ENCODE peak calls at places on chromosomes 4 and X, in eight cellular contexts. One of them, this sample, is unnamed.

GRCh38 chr4:18247189-18247588 is 225.6 kb upstream of the LCORL start:
- DNase-seq in fibroblast of the aortic adventitia: no peak
- DNase-seq in astrocyte: no peak
- DNase-seq in choroid plexus epithelial cell: no peak
- DNase-seq in endothelial cell: no peak
- DNase-seq in CD4-positive, alpha-beta T cell: no peak
- DNase-seq in LNCaP clone FGC: no peak
- DNase-seq in hepatocyte: no peak
- DNase-seq in this sample: no peak

GRCh38 chrX:110282922-110283321 is 35.0 kb downstream of the AMMECR1 start:
- DNase-seq in LNCaP clone FGC: no peak
- DNase-seq in endothelial cell: no peak
- DNase-seq in CD4-positive, alpha-beta T cell: no peak
- DNase-seq in choroid plexus epithelial cell: no peak
- DNase-seq in astrocyte: no peak
- DNase-seq in fibroblast of the aortic adventitia: peak
- DNase-seq in hepatocyte: no peak
- DNase-seq in this sample: no peak

GRCh38 chrX:3516051-3516541 is 169.6 kb upstream of the MXRA5 start:
- DNase-seq in astrocyte: peak
- DNase-seq in LNCaP clone FGC: no peak
- DNase-seq in CD4-positive, alpha-beta T cell: no peak
- DNase-seq in choroid plexus epithelial cell: peak
- DNase-seq in endothelial cell: no peak
- DNase-seq in hepatocyte: no peak
- DNase-seq in fibroblast of the aortic adventitia: peak
- DNase-seq in this sample: no peak

GRCh38 chr4:184845367-184846011 is 19.7 kb upstream of the ACSL1 start:
- DNase-seq in CD4-positive, alpha-beta T cell: no peak
- DNase-seq in choroid plexus epithelial cell: peak
- DNase-seq in fibroblast of the aortic adventitia: peak
- DNase-seq in endothelial cell: no peak
- DNase-seq in LNCaP clone FGC: no peak
- DNase-seq in hepatocyte: peak
- DNase-seq in astrocyte: peak
- DNase-seq in this sample: peak

GRCh38 chr4:24805566-24805965 is 10.2 kb downstream of the SOD3 start:
- DNase-seq in fibroblast of the aortic adventitia: no peak
- DNase-seq in CD4-positive, alpha-beta T cell: no peak
- DNase-seq in LNCaP clone FGC: peak
- DNase-seq in endothelial cell: no peak
- DNase-seq in choroid plexus epithelial cell: no peak
- DNase-seq in hepatocyte: no peak
- DNase-seq in astrocyte: no peak
- DNase-seq in this sample: no peak

GRCh38 chr4:146477054-146477453 is 44.7 kb downstream of the SLC10A7 start:
- DNase-seq in endothelial cell: no peak
- DNase-seq in CD4-positive, alpha-beta T cell: no peak
- DNase-seq in astrocyte: peak
- DNase-seq in hepatocyte: no peak
- DNase-seq in fibroblast of the aortic adventitia: peak
- DNase-seq in LNCaP clone FGC: no peak
- DNase-seq in choroid plexus epithelial cell: peak
- DNase-seq in this sample: no peak

GRCh38 chrX:149491812-149492211 is 13.3 kb downstream of the IDS start:
- DNase-seq in fibroblast of the aortic adventitia: no peak
- DNase-seq in choroid plexus epithelial cell: no peak
- DNase-seq in hepatocyte: peak
- DNase-seq in CD4-positive, alpha-beta T cell: no peak
- DNase-seq in astrocyte: no peak
- DNase-seq in endothelial cell: no peak
- DNase-seq in LNCaP clone FGC: no peak
- DNase-seq in this sample: no peak

GRCh38 chr4:22238742-22239141 is 277.1 kb downstream of the ADGRA3 start:
- DNase-seq in endothelial cell: no peak
- DNase-seq in fibroblast of the aortic adventitia: peak
- DNase-seq in CD4-positive, alpha-beta T cell: no peak
- DNase-seq in LNCaP clone FGC: no peak
- DNase-seq in astrocyte: no peak
- DNase-seq in hepatocyte: peak
- DNase-seq in choroid plexus epithelial cell: no peak
- DNase-seq in this sample: no peak

GRCh38 chr4:56937262-56937661 is 29.6 kb downstream of the REST start:
- DNase-seq in choroid plexus epithelial cell: peak
- DNase-seq in endothelial cell: no peak
- DNase-seq in CD4-positive, alpha-beta T cell: no peak
- DNase-seq in LNCaP clone FGC: no peak
- DNase-seq in fibroblast of the aortic adventitia: peak
- DNase-seq in hepatocyte: no peak
- DNase-seq in astrocyte: peak
- DNase-seq in this sample: no peak

GRCh38 chr4:42331914-42332368 is 65.3 kb upstream of the SHISA3 start:
- DNase-seq in hepatocyte: peak
- DNase-seq in LNCaP clone FGC: peak
- DNase-seq in astrocyte: peak
- DNase-seq in endothelial cell: no peak
- DNase-seq in fibroblast of the aortic adventitia: peak
- DNase-seq in CD4-positive, alpha-beta T cell: no peak
- DNase-seq in choroid plexus epithelial cell: peak
- DNase-seq in this sample: no peak

GRCh38 chrX:23904096-23904495 is 3.6 kb downstream of the APOO start:
- DNase-seq in hepatocyte: no peak
- DNase-seq in fibroblast of the aortic adventitia: peak
- DNase-seq in astrocyte: peak
- DNase-seq in endothelial cell: no peak
- DNase-seq in CD4-positive, alpha-beta T cell: no peak
- DNase-seq in choroid plexus epithelial cell: peak
- DNase-seq in LNCaP clone FGC: no peak
- DNase-seq in this sample: no peak

GRCh38 chr4:167196386-167196785 is 37.9 kb downstream of the SPOCK3 start:
- DNase-seq in hepatocyte: no peak
- DNase-seq in choroid plexus epithelial cell: peak
- DNase-seq in LNCaP clone FGC: no peak
- DNase-seq in CD4-positive, alpha-beta T cell: no peak
- DNase-seq in astrocyte: peak
- DNase-seq in fibroblast of the aortic adventitia: peak
- DNase-seq in endothelial cell: no peak
- DNase-seq in this sample: no peak

GRCh38 chr4:138308421-138308820 is 66.3 kb upstream of the SLC7A11 start:
- DNase-seq in endothelial cell: no peak
- DNase-seq in hepatocyte: peak
- DNase-seq in LNCaP clone FGC: no peak
- DNase-seq in CD4-positive, alpha-beta T cell: no peak
- DNase-seq in choroid plexus epithelial cell: peak
- DNase-seq in fibroblast of the aortic adventitia: peak
- DNase-seq in astrocyte: peak
- DNase-seq in this sample: no peak

GRCh38 chr4:155734065-155734464 is 24.8 kb upstream of the GUCY1B1 start:
- DNase-seq in hepatocyte: peak
- DNase-seq in astrocyte: no peak
- DNase-seq in endothelial cell: no peak
- DNase-seq in LNCaP clone FGC: no peak
- DNase-seq in CD4-positive, alpha-beta T cell: no peak
- DNase-seq in choroid plexus epithelial cell: peak
- DNase-seq in fibroblast of the aortic adventitia: no peak
- DNase-seq in this sample: no peak

GRCh38 chr4:128286474-128287158 is 997 bp downstream of the PGRMC2 start:
- DNase-seq in fibroblast of the aortic adventitia: peak
- DNase-seq in LNCaP clone FGC: peak
- DNase-seq in astrocyte: peak
- DNase-seq in hepatocyte: peak
- DNase-seq in CD4-positive, alpha-beta T cell: peak
- DNase-seq in choroid plexus epithelial cell: peak
- DNase-seq in endothelial cell: no peak
- DNase-seq in this sample: no peak

GRCh38 chr4:72006576-72006975 is 25.2 kb upstream of the NPFFR2 start:
- DNase-seq in choroid plexus epithelial cell: peak
- DNase-seq in CD4-positive, alpha-beta T cell: no peak
- DNase-seq in LNCaP clone FGC: no peak
- DNase-seq in endothelial cell: no peak
- DNase-seq in hepatocyte: no peak
- DNase-seq in fibroblast of the aortic adventitia: peak
- DNase-seq in astrocyte: peak
- DNase-seq in this sample: peak

GRCh38 chr4:155552180-155552579 is 114.5 kb upstream of the GUCY1A1 start:
- DNase-seq in choroid plexus epithelial cell: no peak
- DNase-seq in hepatocyte: no peak
- DNase-seq in astrocyte: peak
- DNase-seq in endothelial cell: no peak
- DNase-seq in CD4-positive, alpha-beta T cell: no peak
- DNase-seq in LNCaP clone FGC: no peak
- DNase-seq in fibroblast of the aortic adventitia: no peak
- DNase-seq in this sample: no peak

GRCh38 chrX:43718956-43719355 is 62.9 kb downstream of the MAOA start:
- DNase-seq in fibroblast of the aortic adventitia: no peak
- DNase-seq in LNCaP clone FGC: no peak
- DNase-seq in astrocyte: no peak
- DNase-seq in hepatocyte: no peak
- DNase-seq in endothelial cell: no peak
- DNase-seq in choroid plexus epithelial cell: no peak
- DNase-seq in CD4-positive, alpha-beta T cell: no peak
- DNase-seq in this sample: no peak

GRCh38 chr4:88352062-88352461 is 26.6 kb upstream of the HERC6 start:
- DNase-seq in CD4-positive, alpha-beta T cell: no peak
- DNase-seq in astrocyte: peak
- DNase-seq in choroid plexus epithelial cell: peak
- DNase-seq in endothelial cell: no peak
- DNase-seq in LNCaP clone FGC: no peak
- DNase-seq in fibroblast of the aortic adventitia: peak
- DNase-seq in hepatocyte: no peak
- DNase-seq in this sample: peak
- TF ChIP-seq CTCF in CD4-positive, alpha-beta T cell: no peak
- TF ChIP-seq CTCF in astrocyte: no peak
- TF ChIP-seq CTCF in choroid plexus epithelial cell: no peak
- TF ChIP-seq CTCF in endothelial cell: no peak
- TF ChIP-seq CTCF in LNCaP clone FGC: no peak
- TF ChIP-seq CTCF in fibroblast of the aortic adventitia: no peak
- TF ChIP-seq CTCF in hepatocyte: no peak
- TF ChIP-seq CTCF in this sample: no peak

GRCh38 chr4:121939690-121940089 is 12.2 kb downstream of the TRPC3 start:
- DNase-seq in astrocyte: no peak
- DNase-seq in LNCaP clone FGC: no peak
- DNase-seq in CD4-positive, alpha-beta T cell: no peak
- DNase-seq in fibroblast of the aortic adventitia: no peak
- DNase-seq in hepatocyte: peak
- DNase-seq in endothelial cell: no peak
- DNase-seq in choroid plexus epithelial cell: no peak
- DNase-seq in this sample: no peak

GRCh38 chr4:121946644-121947043 is 5.2 kb downstream of the TRPC3 start:
- DNase-seq in hepatocyte: no peak
- DNase-seq in fibroblast of the aortic adventitia: no peak
- DNase-seq in choroid plexus epithelial cell: no peak
- DNase-seq in CD4-positive, alpha-beta T cell: no peak
- DNase-seq in LNCaP clone FGC: no peak
- DNase-seq in endothelial cell: no peak
- DNase-seq in astrocyte: no peak
- DNase-seq in this sample: no peak

GRCh38 chr4:121938282-121939092 is 13.4 kb downstream of the TRPC3 start:
- DNase-seq in CD4-positive, alpha-beta T cell: no peak
- DNase-seq in LNCaP clone FGC: no peak
- DNase-seq in choroid plexus epithelial cell: peak
- DNase-seq in endothelial cell: no peak
- DNase-seq in hepatocyte: no peak
- DNase-seq in fibroblast of the aortic adventitia: no peak
- DNase-seq in astrocyte: no peak
- DNase-seq in this sample: no peak

GRCh38 chr4:121943941-121944340 is 7.9 kb downstream of the TRPC3 start:
- DNase-seq in fibroblast of the aortic adventitia: no peak
- DNase-seq in hepatocyte: no peak
- DNase-seq in choroid plexus epithelial cell: no peak
- DNase-seq in endothelial cell: peak
- DNase-seq in astrocyte: no peak
- DNase-seq in LNCaP clone FGC: no peak
- DNase-seq in CD4-positive, alpha-beta T cell: no peak
- DNase-seq in this sample: no peak
- TF ChIP-seq CTCF in fibroblast of the aortic adventitia: peak
- TF ChIP-seq CTCF in hepatocyte: peak
- TF ChIP-seq CTCF in choroid plexus epithelial cell: peak
- TF ChIP-seq CTCF in endothelial cell: peak
- TF ChIP-seq CTCF in astrocyte: peak
- TF ChIP-seq CTCF in LNCaP clone FGC: peak
- TF ChIP-seq CTCF in CD4-positive, alpha-beta T cell: no peak
- TF ChIP-seq CTCF in this sample: peak

GRCh38 chrX:132226169-132226568 is 6.9 kb upstream of the RAP2C start:
- DNase-seq in LNCaP clone FGC: no peak
- DNase-seq in endothelial cell: no peak
- DNase-seq in choroid plexus epithelial cell: peak
- DNase-seq in fibroblast of the aortic adventitia: peak
- DNase-seq in CD4-positive, alpha-beta T cell: no peak
- DNase-seq in hepatocyte: no peak
- DNase-seq in astrocyte: no peak
- DNase-seq in this sample: no peak
- TF ChIP-seq CTCF in LNCaP clone FGC: peak
- TF ChIP-seq CTCF in endothelial cell: peak
- TF ChIP-seq CTCF in choroid plexus epithelial cell: peak
- TF ChIP-seq CTCF in fibroblast of the aortic adventitia: peak
- TF ChIP-seq CTCF in CD4-positive, alpha-beta T cell: peak
- TF ChIP-seq CTCF in hepatocyte: peak
- TF ChIP-seq CTCF in astrocyte: peak
- TF ChIP-seq CTCF in this sample: no peak

GRCh38 chr4:115851918-115852766 is 738.7 kb upstream of the NDST4 start:
- DNase-seq in hepatocyte: peak
- DNase-seq in endothelial cell: peak
- DNase-seq in fibroblast of the aortic adventitia: no peak
- DNase-seq in choroid plexus epithelial cell: peak
- DNase-seq in astrocyte: peak
- DNase-seq in CD4-positive, alpha-beta T cell: no peak
- DNase-seq in LNCaP clone FGC: peak
- DNase-seq in this sample: peak

GRCh38 chr4:115850799-115851509 is 737.5 kb upstream of the NDST4 start:
- DNase-seq in endothelial cell: no peak
- DNase-seq in choroid plexus epithelial cell: no peak
- DNase-seq in CD4-positive, alpha-beta T cell: no peak
- DNase-seq in fibroblast of the aortic adventitia: no peak
- DNase-seq in hepatocyte: no peak
- DNase-seq in LNCaP clone FGC: no peak
- DNase-seq in astrocyte: no peak
- DNase-seq in this sample: no peak

DNA sequence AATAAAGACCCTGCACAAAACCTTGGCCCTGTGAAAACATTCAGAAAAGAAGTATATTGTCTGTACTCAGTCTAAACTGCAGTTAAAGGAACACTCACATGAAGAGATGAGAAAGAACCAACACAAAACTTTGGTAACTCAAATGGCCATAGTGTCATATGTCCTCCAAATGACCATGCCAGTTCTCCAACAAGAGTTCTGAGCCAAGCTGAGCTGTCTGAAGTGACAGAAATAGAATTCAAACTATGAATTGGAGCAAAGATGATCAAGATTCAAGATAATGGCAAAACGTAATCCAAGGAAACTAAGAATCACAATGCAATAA is 739.3 kb upstream of the NDST4 start:
- DNase-seq in CD4-positive, alpha-beta T cell: no peak
- DNase-seq in fibroblast of the aortic adventitia: no peak
- DNase-seq in astrocyte: no peak
- DNase-seq in LNCaP clone FGC: no peak
- DNase-seq in choroid plexus epithelial cell: no peak
- DNase-seq in hepatocyte: no peak
- DNase-seq in endothelial cell: no peak
- DNase-seq in this sample: no peak
- TF ChIP-seq CTCF in CD4-positive, alpha-beta T cell: no peak
- TF ChIP-seq CTCF in fibroblast of the aortic adventitia: no peak
- TF ChIP-seq CTCF in astrocyte: peak
- TF ChIP-seq CTCF in LNCaP clone FGC: no peak
- TF ChIP-seq CTCF in choroid plexus epithelial cell: no peak
- TF ChIP-seq CTCF in hepatocyte: no peak
- TF ChIP-seq CTCF in endothelial cell: no peak
- TF ChIP-seq CTCF in this sample: peak

GRCh38 chrX:152635941-152636340 is 1.8 kb upstream of the GABRQ start:
- DNase-seq in choroid plexus epithelial cell: peak
- DNase-seq in hepatocyte: peak
- DNase-seq in astrocyte: peak
- DNase-seq in endothelial cell: peak
- DNase-seq in CD4-positive, alpha-beta T cell: no peak
- DNase-seq in LNCaP clone FGC: no peak
- DNase-seq in fibroblast of the aortic adventitia: peak
- DNase-seq in this sample: peak
- TF ChIP-seq CTCF in choroid plexus epithelial cell: peak
- TF ChIP-seq CTCF in hepatocyte: peak
- TF ChIP-seq CTCF in astrocyte: peak
- TF ChIP-seq CTCF in endothelial cell: peak
- TF ChIP-seq CTCF in CD4-positive, alpha-beta T cell: no peak
- TF ChIP-seq CTCF in LNCaP clone FGC: peak
- TF ChIP-seq CTCF in fibroblast of the aortic adventitia: peak
- TF ChIP-seq CTCF in this sample: peak